ENCODE peak calls at places on chromosomes 16 and 17, in six cellular contexts. One of them, this sample, is unnamed.

GRCh38 chr16:30005341-30006094 is 5.3 kb downstream of the DOC2A start:
- DNase-seq in aorta: no peak
- DNase-seq in AG20443: peak
- DNase-seq in CD8-positive, alpha-beta memory T cell: peak
- DNase-seq in stimulated activated CD8-positive, alpha-beta memory T cell treated with anti-CD3 and anti-CD28 coated beads, Interleukin-15, amount 100 ng/mL, for 1 hour: no peak
- DNase-seq in substantia nigra: no peak
- DNase-seq in this sample: no peak

GRCh38 chr17:77303620-77304019 is 162.9 kb downstream of the SEC14L1 start:
- DNase-seq in aorta: no peak
- DNase-seq in AG20443: peak
- DNase-seq in CD8-positive, alpha-beta memory T cell: no peak
- DNase-seq in stimulated activated CD8-positive, alpha-beta memory T cell treated with anti-CD3 and anti-CD28 coated beads, Interleukin-15, amount 100 ng/mL, for 1 hour: no peak
- DNase-seq in substantia nigra: no peak
- DNase-seq in this sample: no peak

GRCh38 chr17:60354223-60354622 is 37.7 kb downstream of the USP32 start:
- DNase-seq in aorta: no peak
- DNase-seq in AG20443: peak
- DNase-seq in CD8-positive, alpha-beta memory T cell: no peak
- DNase-seq in stimulated activated CD8-positive, alpha-beta memory T cell treated with anti-CD3 and anti-CD28 coated beads, Interleukin-15, amount 100 ng/mL, for 1 hour: no peak
- DNase-seq in substantia nigra: no peak
- DNase-seq in this sample: no peak

GRCh38 chr17:55546481-55546880 is 35.2 kb upstream of the SMIM36 start:
- DNase-seq in aorta: no peak
- DNase-seq in AG20443: no peak
- DNase-seq in CD8-positive, alpha-beta memory T cell: no peak
- DNase-seq in stimulated activated CD8-positive, alpha-beta memory T cell treated with anti-CD3 and anti-CD28 coated beads, Interleukin-15, amount 100 ng/mL, for 1 hour: no peak
- DNase-seq in substantia nigra: no peak
- DNase-seq in this sample: no peak

GRCh38 chr17:45311762-45312476 is 4.9 kb downstream of the MAP3K14 start:
- DNase-seq in aorta: no peak
- DNase-seq in AG20443: no peak
- DNase-seq in CD8-positive, alpha-beta memory T cell: peak
- DNase-seq in stimulated activated CD8-positive, alpha-beta memory T cell treated with anti-CD3 and anti-CD28 coated beads, Interleukin-15, amount 100 ng/mL, for 1 hour: peak
- DNase-seq in substantia nigra: no peak
- DNase-seq in this sample: peak

GRCh38 chr16:85428899-85429775 is 184.0 kb upstream of the GSE1 start:
- DNase-seq in aorta: peak
- DNase-seq in AG20443: no peak
- DNase-seq in CD8-positive, alpha-beta memory T cell: no peak
- DNase-seq in stimulated activated CD8-positive, alpha-beta memory T cell treated with anti-CD3 and anti-CD28 coated beads, Interleukin-15, amount 100 ng/mL, for 1 hour: no peak
- DNase-seq in substantia nigra: no peak
- DNase-seq in this sample: peak

GRCh38 chr17:38730526-38731379 is 612 bp downstream of the CISD3 start:
- DNase-seq in aorta: peak
- DNase-seq in AG20443: peak
- DNase-seq in CD8-positive, alpha-beta memory T cell: no peak
- DNase-seq in stimulated activated CD8-positive, alpha-beta memory T cell treated with anti-CD3 and anti-CD28 coated beads, Interleukin-15, amount 100 ng/mL, for 1 hour: no peak
- DNase-seq in substantia nigra: peak
- DNase-seq in this sample: peak

GRCh38 chr16:85614338-85615013 is 1.4 kb downstream of the GSE1 start:
- DNase-seq in aorta: no peak
- DNase-seq in AG20443: no peak
- DNase-seq in CD8-positive, alpha-beta memory T cell: no peak
- DNase-seq in stimulated activated CD8-positive, alpha-beta memory T cell treated with anti-CD3 and anti-CD28 coated beads, Interleukin-15, amount 100 ng/mL, for 1 hour: no peak
- DNase-seq in substantia nigra: no peak
- DNase-seq in this sample: no peak

GRCh38 chr16:46899443-46900143 is 15.4 kb downstream of the GPT2 start:
- DNase-seq in aorta: no peak
- DNase-seq in AG20443: no peak
- DNase-seq in CD8-positive, alpha-beta memory T cell: no peak
- DNase-seq in stimulated activated CD8-positive, alpha-beta memory T cell treated with anti-CD3 and anti-CD28 coated beads, Interleukin-15, amount 100 ng/mL, for 1 hour: no peak
- DNase-seq in substantia nigra: no peak
- DNase-seq in this sample: no peak

GRCh38 chr17:9389116-9389515 is 186.5 kb downstream of the STX8 start:
- DNase-seq in aorta: no peak
- DNase-seq in AG20443: peak
- DNase-seq in CD8-positive, alpha-beta memory T cell: no peak
- DNase-seq in stimulated activated CD8-positive, alpha-beta memory T cell treated with anti-CD3 and anti-CD28 coated beads, Interleukin-15, amount 100 ng/mL, for 1 hour: no peak
- DNase-seq in substantia nigra: no peak
- DNase-seq in this sample: no peak

GRCh38 chr17:18184143-18185007 is 747 bp downstream of the ALKBH5 start:
- DNase-seq in aorta: peak
- DNase-seq in AG20443: no peak
- DNase-seq in CD8-positive, alpha-beta memory T cell: peak
- DNase-seq in stimulated activated CD8-positive, alpha-beta memory T cell treated with anti-CD3 and anti-CD28 coated beads, Interleukin-15, amount 100 ng/mL, for 1 hour: peak
- DNase-seq in substantia nigra: peak
- DNase-seq in this sample: peak